ENCODE peak calls at places on chromosomes 4 and X, in six cellular contexts. U is endodermal cell; D is NCI-H1694; C is stimulated activated naive B cell treated with anti-CD40 and anti-IgM and Interleukin-4, amounts not matched to agents 10 μg/mL and 1 μg/mL and 100 μg/mL, for 72 hours; H is stimulated activated CD4-positive, alpha-beta T cell treated with anti-CD3 and anti-CD28 coated beads, Interleukin-12 subunit alpha, Interleukin-12 subunit beta, amount 100 ng/mL, for 24 hours; Y is foreskin fibroblast. O is an unnamed sample.

GRCh38 chrX:105533951-105534350 is 288.4 kb upstream of the NRK start:
- DNase-seq in U (no peak), D (no peak), C (no peak), H (no peak), Y (no peak), O (no peak)

GRCh38 chrX:105829006-105829405 is 6.7 kb downstream of the NRK start:
- DNase-seq in U (no peak), D (no peak), C (no peak), H (no peak), Y (no peak), O (no peak)

GRCh38 chrX:78945186-78945912 is at the start of gene P2RY10:
- DNase-seq in U (no peak), D (no peak), C (no peak), H (no peak), Y (no peak), O (no peak)

GRCh38 chr4:180449395-180449956 is 1793.7 kb upstream of the TENM3 start:
- DNase-seq in U (peak; percentile 84), D (no peak), C (no peak), H (no peak), Y (no peak), O (no peak)

GRCh38 chrX:66674506-66674905 is 35.6 kb upstream of the EDA2R start:
- DNase-seq in U (no peak), D (no peak), C (no peak), H (no peak), Y (no peak), O (no peak)

GRCh38 chrX:23524467-23524866 is 142.8 kb upstream of the PRDX4 start:
- DNase-seq in U (no peak), D (no peak), C (no peak), H (no peak), Y (no peak), O (no peak)

GRCh38 chrX:136780241-136780640 is 491 bp downstream of the ARHGEF6 start:
- DNase-seq in U (no peak), D (no peak), C (no peak), H (no peak), Y (no peak), O (no peak)

GRCh38 chr4:1405249-1405635 is 1.0 kb downstream of the NKX1-1 start:
- DNase-seq in U (no peak), D (no peak), C (no peak), H (no peak), Y (no peak), O (no peak)

GRCh38 chrX:50211510-50211909 is 6.9 kb downstream of the CCNB3 start:
- DNase-seq in U (peak; percentile 67), D (peak; percentile 1), C (no peak), H (no peak), Y (no peak), O (no peak)

GRCh38 chr4:44661940-44662622 is 10.7 kb upstream of the YIPF7 start:
- DNase-seq in U (no peak), D (no peak), C (no peak), H (no peak), Y (no peak), O (no peak)

GRCh38 chr4:167622481-167623240 is 388.4 kb upstream of the SPOCK3 start:
- DNase-seq in U (peak; percentile 88), D (peak; percentile 3), C (peak; percentile 5), H (peak; percentile 15), Y (peak; percentile 21), O (peak; percentile 8)

GRCh38 chr4:84493092-84493850 is 5.8 kb downstream of the NKX6-1 start:
- DNase-seq in U (peak; percentile 88), D (no peak), C (no peak), H (no peak), Y (no peak), O (no peak)

GRCh38 chr4:139015948-139016451 is 419 bp downstream of the NOCT start:
- DNase-seq in U (peak; percentile 73), D (peak; percentile 3), C (no peak), H (peak; percentile 23), Y (no peak), O (no peak)

GRCh38 chr4:610411-611261 is 14.7 kb upstream of the PDE6B start:
- DNase-seq in U (peak; percentile 40), D (peak; percentile 23), C (no peak), H (no peak), Y (peak; percentile 51), O (no peak)

GRCh38 chr4:121656269-121656641 is 40.5 kb downstream of the ANXA5 start:
- DNase-seq in U (peak; percentile 71), D (no peak), C (no peak), H (peak; percentile 8), Y (peak; percentile 75), O (peak; percentile 69)

GRCh38 chrX:130896026-130896425 is 7.0 kb downstream of the ENOX2 start:
- DNase-seq in U (no peak), D (no peak), C (no peak), H (no peak), Y (no peak), O (no peak)

GRCh38 chrX:40871385-40872082 is 136.2 kb upstream of the MED14 start:
- DNase-seq in U (no peak), D (no peak), C (peak; percentile 72), H (peak; percentile 4), Y (no peak), O (no peak)